ENCODE peak calls at places on chromosomes 13 and 19, in eight cellular contexts. F is stimulated activated CD8-positive, alpha-beta memory T cell treated with anti-CD3 and anti-CD28 coated beads, Interleukin-4, amount 100 ng/mL, for 4 hours; K is amniotic stem cell; U is ascending aorta; Y is cardiac muscle cell; X is RWPE1; W is stimulated activated CD4-positive, alpha-beta T cell treated with anti-CD3 and anti-CD28 coated beads, Interleukin-1b, Interleukin-23, amount 100 ng/mL, for 1 hour; L is amniotic epithelial cell. H is an unnamed sample.

GRCh38 chr13:98385591-98385990 is 191.3 kb downstream of the STK24 start:
- DNase-seq in W (no peak), K (no peak), X (no peak), L (no peak), F (no peak), U (no peak), Y (no peak), H (no peak)

GRCh38 chr13:50805805-50806204 is 37.7 kb downstream of the DLEU7 start:
- DNase-seq in U (no peak), X (no peak), K (no peak), W (no peak), Y (no peak), F (no peak), L (peak; percentile 31), H (peak; percentile 28)

GRCh38 chr13:74243637-74244526 is 109.7 kb upstream of the KLF12 start:
- DNase-seq in F (no peak), L (peak; percentile 54), W (no peak), Y (no peak), X (peak; percentile 7), K (no peak), U (no peak), H (no peak)

GRCh38 chr13:44196186-44196751 is 177.4 kb upstream of the SERP2 start:
- DNase-seq in F (no peak), Y (no peak), W (no peak), K (no peak), L (no peak), X (no peak), U (no peak), H (no peak)

GRCh38 chr19:329876-330275 is 14.7 kb downstream of the MIER2 start:
- DNase-seq in Y (no peak), K (no peak), U (no peak), F (no peak), W (no peak), X (no peak), L (no peak), H (no peak)

GRCh38 chr13:27425151-27425917 is 915 bp downstream of the GTF3A start:
- DNase-seq in Y (no peak), F (no peak), X (no peak), K (no peak), U (no peak), W (no peak), L (no peak), H (no peak)

GRCh38 chr19:47719047-47719885 is 6.0 kb downstream of the EHD2 start:
- DNase-seq in Y (peak; percentile 43), K (peak; percentile 95), W (no peak), L (peak; percentile 97), F (no peak), X (peak; percentile 90), U (peak; percentile 59), H (no peak)

GRCh38 chr19:18317998-18318800 is 4.7 kb downstream of the LSM4 start:
- DNase-seq in U (no peak), W (no peak), F (no peak), K (no peak), L (no peak), Y (no peak), X (no peak), H (peak; percentile 95)

GRCh38 chr19:6528544-6529121 is 2.2 kb upstream of the TNFSF9 start:
- DNase-seq in X (no peak), F (no peak), U (no peak), K (no peak), L (no peak), W (no peak), Y (peak; percentile 1), H (peak; percentile 73)

GRCh38 chr19:37095859-37096258 is 17.6 kb downstream of the ZNF420 start:
- DNase-seq in X (no peak), W (no peak), L (peak; percentile 25), F (no peak), U (no peak), Y (no peak), K (no peak), H (no peak)

GRCh38 chr13:98327326-98328314 is 150.6 kb upstream of the RNF113B start:
- DNase-seq in K (no peak), Y (peak; percentile 62), W (no peak), U (no peak), X (no peak), L (peak; percentile 81), F (no peak), H (no peak)

GRCh38 chr13:46520188-46520587 is 32.8 kb upstream of the LRCH1 start:
- DNase-seq in L (no peak), U (no peak), X (no peak), F (no peak), W (no peak), K (no peak), Y (no peak), H (peak; percentile 34)

GRCh38 chr13:44218501-44219240 is 155.0 kb upstream of the SERP2 start:
- DNase-seq in F (no peak), L (no peak), W (no peak), Y (no peak), X (no peak), U (peak; percentile 37), K (no peak), H (no peak)

GRCh38 chr19:4304509-4305252 is at the start of gene FSD1:
- DNase-seq in X (peak; percentile 92), L (no peak), F (peak; percentile 27), U (no peak), W (peak; percentile 52), K (no peak), Y (peak; percentile 79), H (no peak)

GRCh38 chr13:113121183-113121927 is 1.2 kb upstream of the F10 start:
- DNase-seq in F (no peak), K (no peak), X (no peak), L (no peak), Y (no peak), U (no peak), W (no peak), H (no peak)

GRCh38 chr13:58080806-58081205 is 449.3 kb downstream of the PCDH17 start:
- DNase-seq in L (peak; percentile 24), X (no peak), Y (peak; percentile 19), U (no peak), F (no peak), W (no peak), K (no peak), H (no peak)

GRCh38 chr13:40479196-40479845 is 187.1 kb downstream of the FOXO1 start:
- DNase-seq in X (no peak), L (no peak), F (no peak), U (no peak), K (no peak), W (no peak), Y (no peak), H (no peak)

GRCh38 chr19:54158812-54159351 is 639 bp downstream of the LENG1 start:
- DNase-seq in L (peak; percentile 10), Y (peak; percentile 8), W (no peak), X (no peak), U (no peak), K (no peak), F (no peak), H (no peak)

GRCh38 chr19:40418040-40418439 is 4.9 kb upstream of the PRX start:
- DNase-seq in F (no peak), X (no peak), Y (no peak), K (no peak), U (no peak), L (no peak), W (no peak), H (no peak)

H was measured in GDM1.